ENCODE peak calls at places on chromosomes 3 and 15, in seven cellular contexts. F is RWPE2; Q is GM06990; P is tibial nerve; D is fibroblast of lung; J is CD8-positive, alpha-beta T cell; T is body of pancreas. M is an unnamed sample.

GRCh38 chr3:159825216-159825854 is 163.3 kb upstream of the IL12A start:
- DNase-seq in F (no peak), Q (no peak), P (no peak), D (no peak), J (no peak), T (no peak), M (no peak)

GRCh38 chr3:160697628-160698382 is 20.8 kb downstream of the ARL14 start:
- DNase-seq in F (no peak), Q (no peak), P (no peak), D (peak; percentile 42), J (no peak), T (no peak), M (no peak)

GRCh38 chr3:73419993-73420392 is 204.7 kb downstream of the PDZRN3 start:
- DNase-seq in F (no peak), Q (no peak), P (no peak), D (no peak), J (no peak), T (no peak), M (no peak)

GRCh38 chr3:10173926-10174435 is 9.3 kb downstream of the IRAK2 start:
- DNase-seq in F (no peak), Q (no peak), P (peak; percentile 43), D (peak; percentile 90), J (no peak), T (peak; percentile 44), M (no peak)

GRCh38 chr15:41499109-41499851 is 5.6 kb downstream of the ITPKA start:
- DNase-seq in F (no peak), Q (no peak), P (no peak), D (no peak), J (no peak), T (no peak), M (no peak)

GRCh38 chr15:34078900-34079299 is 22.8 kb downstream of the EMC7 start:
- DNase-seq in F (no peak), Q (no peak), P (no peak), D (no peak), J (no peak), T (no peak), M (no peak)

GRCh38 chr15:55799287-55800212 is 56.6 kb upstream of the PRTG start:
- DNase-seq in F (no peak), Q (no peak), P (no peak), D (peak; percentile 64), J (no peak), T (peak; percentile 27), M (peak; percentile 62)

GRCh38 chr3:191848818-191849217 is 387.9 kb downstream of the PYDC2 start:
- DNase-seq in F (no peak), Q (no peak), P (no peak), D (no peak), J (no peak), T (no peak), M (no peak)

GRCh38 chr3:188194327-188194726 is 40.4 kb downstream of the LPP start:
- DNase-seq in F (no peak), Q (no peak), P (no peak), D (peak; percentile 41), J (no peak), T (no peak), M (no peak)

GRCh38 chr15:76904461-76905012 is 603 bp downstream of the SCAPER start:
- DNase-seq in F (no peak), Q (peak; percentile 29), P (peak; percentile 18), D (no peak), J (peak; percentile 16), T (peak; percentile 48), M (peak; percentile 13)

GRCh38 chr15:53527996-53528395 is 231.5 kb downstream of the WDR72 start:
- DNase-seq in F (no peak), Q (no peak), P (no peak), D (no peak), J (no peak), T (no peak), M (no peak)

GRCh38 chr3:79187441-79187840 is 580.4 kb downstream of the ROBO1 start:
- DNase-seq in F (no peak), Q (no peak), P (no peak), D (no peak), J (no peak), T (no peak), M (no peak)

GRCh38 chr3:58333206-58334012 is 717 bp downstream of the PXK start:
- DNase-seq in F (no peak), Q (peak; percentile 60), P (no peak), D (peak; percentile 40), J (peak; percentile 22), T (peak; percentile 50), M (no peak)

GRCh38 chr3:129228891-129229585 is 20.4 kb upstream of the COPG1 start:
- DNase-seq in F (no peak), Q (no peak), P (no peak), D (peak; percentile 73), J (no peak), T (no peak), M (no peak)

GRCh38 chr3:184772667-184773272 is 39.2 kb upstream of the VPS8 start:
- DNase-seq in F (no peak), Q (no peak), P (no peak), D (no peak), J (no peak), T (no peak), M (no peak)

GRCh38 chr15:73518180-73518862 is 75.4 kb downstream of the REC114 start:
- DNase-seq in F (no peak), Q (no peak), P (no peak), D (no peak), J (no peak), T (no peak), M (no peak)

GRCh38 chr15:23690015-23690414 is 2.9 kb upstream of the NDN start:
- DNase-seq in F (no peak), Q (no peak), P (no peak), D (no peak), J (no peak), T (no peak), M (no peak)

GRCh38 chr3:169790687-169791429 is 17.7 kb downstream of the MYNN start:
- DNase-seq in F (no peak), Q (no peak), P (no peak), D (no peak), J (no peak), T (no peak), M (no peak)

GRCh38 chr15:42093966-42094365 is 396 bp downstream of the PLA2G4D start:
- DNase-seq in F (no peak), Q (no peak), P (no peak), D (no peak), J (no peak), T (no peak), M (no peak)

GRCh38 chr15:74540135-74540760 is 772 bp upstream of the ARID3B start:
- DNase-seq in F (no peak), Q (peak; percentile 7), P (no peak), D (no peak), J (no peak), T (no peak), M (no peak)

GRCh38 chr15:40398413-40398873 is 7.2 kb upstream of the IVD start:
- DNase-seq in F (no peak), Q (no peak), P (no peak), D (no peak), J (no peak), T (no peak), M (no peak)

GRCh38 chr15:89002281-89002761 is 85.9 kb upstream of the ABHD2 start:
- DNase-seq in F (no peak), Q (no peak), P (no peak), D (peak; percentile 68), J (no peak), T (no peak), M (no peak)

GRCh38 chr3:37999836-38000235 is 9.2 kb downstream of the VILL start:
- DNase-seq in F (peak; percentile 10), Q (no peak), P (no peak), D (no peak), J (no peak), T (no peak), M (no peak)

GRCh38 chr3:10695595-10696285 is 120.3 kb upstream of the SLC6A11 start:
- DNase-seq in F (no peak), Q (no peak), P (no peak), D (no peak), J (no peak), T (no peak), M (no peak)

GRCh38 chr3:58082047-58082446 is 73.8 kb downstream of the FLNB start:
- DNase-seq in F (no peak), Q (no peak), P (no peak), D (peak; percentile 74), J (peak; percentile 25), T (no peak), M (no peak)

DNA sequence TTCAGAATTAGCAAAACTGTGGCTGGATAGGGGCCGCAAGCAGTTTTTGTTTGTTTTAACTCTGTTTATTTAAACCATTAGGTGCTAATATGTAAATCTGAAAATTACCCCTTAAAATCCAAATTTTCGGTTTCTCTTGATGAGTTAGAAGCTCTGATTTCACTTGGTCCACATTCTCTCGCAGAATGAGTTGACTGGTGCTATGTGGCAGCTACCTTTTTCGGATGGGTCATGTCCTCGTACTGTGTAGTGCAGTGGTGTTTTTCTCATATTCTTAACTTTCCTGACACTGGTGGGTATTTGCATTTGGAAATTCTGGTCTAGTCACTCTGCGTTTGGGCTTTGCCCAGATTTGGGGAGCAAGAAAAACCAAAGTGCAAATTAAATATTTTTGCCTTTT is 87.1 kb downstream of the DIPK2A start:
- DNase-seq in F (no peak), Q (no peak), P (no peak), D (no peak), J (no peak), T (no peak), M (no peak)
- TF ChIP-seq CTCF in F (no peak), Q (no peak), P (no peak), D (no peak), J (no peak), T (no peak), M (no peak)

GRCh38 chr3:52892625-52893311 is 4.6 kb downstream of the STIMATE start:
- DNase-seq in F (no peak), Q (peak; percentile 57), P (no peak), D (no peak), J (no peak), T (no peak), M (no peak)
- TF ChIP-seq CTCF in F (peak; percentile 29), Q (peak; percentile 60), P (no peak), D (no peak), J (peak; percentile 24), T (no peak), M (no peak)

GRCh38 chr15:43440721-43441281 is 52.2 kb downstream of the TP53BP1 start:
- DNase-seq in F (no peak), Q (peak; percentile 14), P (no peak), D (peak; percentile 98), J (no peak), T (peak; percentile 11), M (no peak)
- TF ChIP-seq CTCF in F (peak; percentile 95), Q (peak; percentile 23), P (peak; percentile 70), D (peak; percentile 46), J (no peak), T (peak; percentile 48), M (no peak)

GRCh38 chr3:123331006-123331405 is 117.9 kb downstream of the ADCY5 start:
- DNase-seq in F (no peak), Q (no peak), P (no peak), D (no peak), J (no peak), T (peak; percentile 7), M (no peak)
- TF ChIP-seq CTCF in F (no peak), Q (no peak), P (no peak), D (no peak), J (no peak), T (no peak), M (no peak)

GRCh38 chr15:44550256-44550655 is 13.3 kb downstream of the EIF3J start:
- DNase-seq in F (no peak), Q (no peak), P (no peak), D (peak; percentile 62), J (no peak), T (no peak), M (no peak)
- TF ChIP-seq CTCF in F (peak; percentile 82), Q (peak; percentile 19), P (no peak), D (peak; percentile 15), J (peak; percentile 60), T (peak; percentile 37), M (peak; percentile 36)